ENCODE peak calls at places on chromosomes 5 and 9, in ten cellular contexts. H, Z, E, V, Q, I, B, W, S and M are unnamed samples.

GRCh38 chr9:109317311-109317978 is 3.4 kb downstream of the EPB41L4B start:
- DNase-seq in E (no peak), W (no peak), V (no peak), B (no peak), Z (no peak), I (no peak), S (no peak), Q (no peak), H (no peak), M (no peak)

GRCh38 chr5:143400541-143401252 is 2.8 kb downstream of the NR3C1 start:
- DNase-seq in I (peak), W (peak), Q (no peak), V (no peak), H (no peak), Z (no peak), S (no peak), B (peak), E (no peak), M (no peak)

GRCh38 chr5:34929720-34930526 is 564 bp downstream of the DNAJC21 start:
- DNase-seq in E (peak), B (peak), I (peak), W (peak), V (peak), Q (peak), Z (peak), H (peak), S (no peak), M (peak)

GRCh38 chr5:134004626-134005414 is at the start of gene VDAC1:
- DNase-seq in I (peak), Q (peak), E (peak), B (peak), S (peak), Z (peak), W (peak), V (peak), H (peak), M (peak)

GRCh38 chr5:155943516-155944407 is 383.2 kb upstream of the SGCD start:
- DNase-seq in H (peak), B (peak), W (peak), E (no peak), V (peak), Q (no peak), S (no peak), Z (peak), I (peak), M (peak)

GRCh38 chr5:14741131-14741530 is 76.6 kb downstream of the OTULIN start:
- DNase-seq in Z (no peak), H (no peak), B (no peak), V (no peak), I (no peak), Q (no peak), W (no peak), E (no peak), S (no peak), M (no peak)

GRCh38 chr9:119252671-119253299 is 116.5 kb downstream of the BRINP1 start:
- DNase-seq in W (no peak), E (no peak), I (no peak), S (no peak), V (no peak), Z (no peak), Q (no peak), H (no peak), B (no peak), M (no peak)

GRCh38 chr9:2631263-2631662 is 9.7 kb downstream of the VLDLR start:
- DNase-seq in I (no peak), Q (no peak), H (no peak), B (no peak), E (no peak), Z (no peak), S (no peak), V (no peak), W (no peak), M (no peak)

GRCh38 chr9:84343111-84343521 is 2.6 kb upstream of the SLC28A3 start:
- DNase-seq in V (no peak), E (no peak), I (no peak), Q (no peak), S (no peak), W (peak), B (no peak), Z (no peak), H (no peak), M (peak)

GRCh38 chr9:109381011-109381729 is 60.3 kb upstream of the EPB41L4B start:
- DNase-seq in I (peak), W (no peak), S (no peak), Q (no peak), E (no peak), Z (no peak), V (no peak), H (peak), B (no peak), M (no peak)

GRCh38 chr5:73158313-73158712 is 14.7 kb upstream of the TMEM174 start:
- DNase-seq in Z (no peak), I (no peak), S (no peak), Q (no peak), H (no peak), V (no peak), B (no peak), W (no peak), E (no peak), M (no peak)

GRCh38 chr5:4411664-4412063 is 728.5 kb upstream of the ADAMTS16 start:
- DNase-seq in W (no peak), E (no peak), S (no peak), Z (no peak), B (no peak), H (no peak), V (no peak), Q (no peak), I (no peak), M (no peak)

GRCh38 chr5:161572914-161573313 is 26.4 kb upstream of the GABRB2 start:
- DNase-seq in Q (no peak), I (no peak), V (no peak), H (no peak), W (no peak), E (no peak), S (no peak), Z (no peak), B (no peak), M (no peak)

GRCh38 chr5:55418994-55419991 is 111.5 kb downstream of the MTREX start:
- DNase-seq in I (peak), Z (no peak), V (no peak), Q (no peak), E (no peak), H (no peak), W (peak), S (peak), B (no peak), M (no peak)

GRCh38 chr5:1466631-1467265 is 21.5 kb upstream of the SLC6A3 start:
- DNase-seq in S (no peak), Z (no peak), Q (no peak), E (no peak), H (no peak), W (no peak), B (no peak), V (no peak), I (no peak), M (no peak)

GRCh38 chr9:125663127-125663526 is 43.9 kb downstream of the MAPKAP1 start:
- DNase-seq in S (no peak), I (peak), Z (no peak), V (no peak), E (no peak), W (peak), B (peak), Q (no peak), H (no peak), M (peak)

GRCh38 chr9:93091453-93092081 is 4.5 kb upstream of the CARD19 start:
- DNase-seq in Q (no peak), W (peak), S (no peak), H (peak), I (peak), Z (no peak), B (peak), V (no peak), E (no peak), M (peak)

GRCh38 chr9:23826120-23826629 is at the start of gene ELAVL2:
- DNase-seq in H (peak), Z (peak), S (peak), I (peak), E (peak), V (peak), W (peak), Q (peak), B (peak), M (no peak)

GRCh38 chr5:115599502-115599901 is 2.8 kb downstream of the TICAM2 start:
- DNase-seq in Z (no peak), H (no peak), V (no peak), S (no peak), I (peak), W (peak), B (no peak), Q (no peak), E (no peak), M (no peak)

GRCh38 chr5:144332265-144332664 is 161.6 kb downstream of the KCTD16 start:
- DNase-seq in S (no peak), B (peak), E (no peak), W (no peak), V (no peak), Z (peak), H (no peak), I (peak), Q (no peak), M (peak)

GRCh38 chr5:17343675-17344074 is 126.2 kb downstream of the BASP1 start:
- DNase-seq in E (no peak), S (no peak), B (peak), Z (no peak), I (peak), Q (no peak), V (no peak), W (peak), H (no peak), M (peak)

GRCh38 chr5:134090482-134090881 is 24.0 kb upstream of the TCF7 start:
- DNase-seq in Q (no peak), V (no peak), E (no peak), W (no peak), Z (no peak), I (no peak), B (no peak), S (no peak), H (no peak), M (no peak)

GRCh38 chr5:152092580-152092979 is 167.9 kb upstream of the GLRA1 start:
- DNase-seq in E (no peak), V (no peak), I (no peak), Z (no peak), B (no peak), H (no peak), S (no peak), W (peak), Q (no peak), M (no peak)

GRCh38 chr9:136536721-136537241 is 9.1 kb downstream of the NOTCH1 start:
- DNase-seq in H (no peak), B (no peak), Z (no peak), S (no peak), I (no peak), V (no peak), E (no peak), W (no peak), Q (no peak), M (no peak)

GRCh38 chr9:116904165-116904564 is 217.1 kb downstream of the TRIM32 start:
- DNase-seq in V (no peak), I (no peak), Q (no peak), Z (no peak), B (no peak), S (no peak), H (no peak), W (no peak), E (no peak), M (no peak)

GRCh38 chr5:9869616-9870288 is 239.6 kb upstream of the TAS2R1 start:
- DNase-seq in I (peak), W (peak), H (no peak), S (peak), B (no peak), Z (no peak), V (no peak), E (no peak), Q (no peak), M (no peak)

GRCh38 chr5:176609724-176610429 is at the start of gene GPRIN1:
- DNase-seq in W (peak), B (peak), S (no peak), H (peak), I (peak), V (peak), Z (peak), Q (no peak), E (peak), M (peak)

GRCh38 chr5:171422902-171423663 is 3.6 kb downstream of the FGF18 start:
- DNase-seq in Z (no peak), H (no peak), S (no peak), Q (no peak), V (no peak), B (no peak), E (peak), I (no peak), W (no peak), M (no peak)

GRCh38 chr5:15995206-15996052 is 184.2 kb downstream of the MARCHF11 start:
- DNase-seq in I (peak), Z (no peak), V (no peak), B (peak), S (no peak), W (peak), H (no peak), E (no peak), Q (no peak), M (no peak)

GRCh38 chr5:15992918-15993317 is 186.7 kb downstream of the MARCHF11 start:
- DNase-seq in S (no peak), H (no peak), B (peak), W (peak), I (peak), Z (no peak), Q (no peak), E (no peak), V (no peak), M (no peak)

GRCh38 chr5:15993334-15993733 is 186.3 kb downstream of the MARCHF11 start:
- DNase-seq in V (no peak), Z (no peak), B (peak), Q (no peak), W (peak), S (no peak), E (no peak), I (peak), H (no peak), M (no peak)

GRCh38 chr5:15991586-15991985 is 188.0 kb downstream of the MARCHF11 start:
- DNase-seq in Q (no peak), H (no peak), I (no peak), Z (no peak), S (no peak), V (no peak), B (no peak), E (no peak), W (no peak), M (no peak)

DNA sequence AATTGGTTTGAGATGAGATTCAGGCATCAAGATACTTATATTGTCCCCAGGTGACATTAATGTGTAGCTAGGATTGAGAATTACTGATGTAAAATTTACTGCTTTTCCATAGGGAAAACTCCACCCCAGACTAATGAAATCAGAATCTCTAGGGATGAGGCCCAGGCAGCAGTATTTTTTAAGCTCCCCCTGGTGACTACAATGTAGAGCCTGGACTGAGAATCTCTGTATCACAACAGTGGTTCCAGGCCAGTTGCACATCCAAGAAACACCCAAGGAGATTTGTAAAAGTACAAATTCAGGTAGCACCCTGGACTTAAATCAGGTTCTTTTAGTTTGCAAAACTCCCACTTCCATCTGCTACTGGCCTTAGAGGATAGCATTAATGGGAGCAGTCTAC is 185.7 kb downstream of the MARCHF11 start:
- DNase-seq in I (peak), S (no peak), H (no peak), B (no peak), Q (no peak), E (no peak), V (no peak), W (peak), Z (no peak), M (no peak)
- TF ChIP-seq CTCF in I (peak), S (peak), H (no peak), B (no peak), Q (no peak), E (no peak), V (no peak), W (peak), Z (no peak), M (no peak)

GRCh38 chr5:5995819-5996218 is 382.5 kb downstream of the MED10 start:
- DNase-seq in E (no peak), Q (no peak), S (no peak), B (no peak), W (no peak), Z (no peak), V (no peak), H (no peak), I (no peak), M (no peak)
- TF ChIP-seq CTCF in E (no peak), Q (no peak), S (no peak), B (no peak), W (no peak), Z (no peak), V (no peak), H (no peak), I (no peak), M (no peak)

DNA sequence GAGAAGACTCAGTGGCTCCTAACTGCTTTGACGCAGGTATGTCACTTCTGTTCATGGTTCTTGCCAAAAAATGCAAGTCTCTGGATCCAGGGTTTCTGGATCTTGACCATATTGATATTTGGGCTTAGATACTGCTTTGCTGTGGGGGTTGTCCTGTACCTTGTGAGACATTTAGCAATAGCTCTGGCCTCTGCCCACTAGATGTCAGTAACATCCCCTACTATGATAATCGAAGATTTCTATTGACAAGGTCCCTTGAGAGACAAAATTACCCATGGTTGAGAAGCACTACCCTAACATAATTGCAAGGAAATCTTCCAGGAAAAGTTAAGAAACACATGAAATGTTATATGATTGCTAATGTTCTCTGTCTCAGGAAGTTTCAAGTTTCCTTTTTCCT is 285.4 kb downstream of the TMEM232 start:
- DNase-seq in Z (peak), I (peak), E (no peak), H (no peak), Q (no peak), W (peak), S (no peak), V (no peak), B (peak), M (peak)
- TF ChIP-seq CTCF in Z (no peak), I (peak), E (no peak), H (no peak), Q (no peak), W (peak), S (peak), V (peak), B (no peak), M (peak)

GRCh38 chr9:107142896-107143603 is 140.0 kb upstream of the RAD23B start:
- DNase-seq in I (peak), V (no peak), S (no peak), Z (no peak), Q (no peak), B (no peak), W (peak), H (no peak), E (no peak), M (no peak)
- TF ChIP-seq CTCF in I (no peak), V (no peak), S (no peak), Z (no peak), Q (no peak), B (no peak), W (no peak), H (no peak), E (no peak), M (no peak)

GRCh38 chr5:130912088-130912487 is 253.0 kb downstream of the HINT1 start:
- DNase-seq in V (no peak), Z (no peak), Q (no peak), H (no peak), E (no peak), B (peak), I (no peak), S (no peak), W (peak), M (no peak)
- TF ChIP-seq CTCF in V (no peak), Z (no peak), Q (no peak), H (no peak), E (no peak), B (peak), I (no peak), S (no peak), W (peak), M (no peak)

GRCh38 chr5:64341340-64341739 is 164.5 kb upstream of the RGS7BP start:
- DNase-seq in W (no peak), E (no peak), S (no peak), Z (no peak), V (no peak), I (no peak), H (no peak), B (no peak), Q (no peak), M (no peak)

GRCh38 chr5:64344501-64344900 is 161.3 kb upstream of the RGS7BP start:
- DNase-seq in B (no peak), E (no peak), W (no peak), H (no peak), Z (no peak), V (no peak), S (no peak), I (no peak), Q (no peak), M (no peak)

GRCh38 chr5:64347308-64347707 is 158.5 kb upstream of the RGS7BP start:
- DNase-seq in S (no peak), Z (no peak), B (no peak), E (no peak), V (no peak), Q (no peak), H (no peak), W (peak), I (no peak), M (no peak)
- TF ChIP-seq CTCF in S (peak), Z (no peak), B (no peak), E (no peak), V (peak), Q (no peak), H (no peak), W (no peak), I (no peak), M (no peak)

DNA sequence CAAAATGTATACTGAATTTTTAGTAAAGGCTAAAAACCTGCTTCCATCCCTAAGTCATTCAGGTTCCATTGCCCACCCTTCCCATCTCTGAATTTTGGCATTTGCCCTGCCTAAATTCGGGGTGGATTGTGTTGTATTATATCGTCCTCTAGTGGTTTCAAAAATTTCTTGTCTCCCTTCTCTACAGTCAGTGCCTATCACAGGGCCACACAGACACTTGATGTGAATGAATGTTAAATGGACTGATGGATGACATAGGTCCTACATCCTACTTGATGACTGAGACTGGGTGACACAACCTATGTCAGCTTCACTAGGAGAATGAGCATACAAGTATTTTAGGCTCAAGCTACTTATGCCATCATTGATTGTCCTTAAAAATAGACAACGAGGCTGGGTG is 45.6 kb upstream of the SLC30A5 start:
- DNase-seq in S (no peak), E (no peak), W (peak), H (no peak), I (peak), Q (no peak), V (no peak), B (peak), Z (no peak), M (no peak)
- TF ChIP-seq CTCF in S (peak), E (no peak), W (peak), H (no peak), I (peak), Q (no peak), V (peak), B (peak), Z (no peak), M (peak)